ENCODE peak calls at places on chromosomes 3 and 15, in six cellular contexts. T is K562, B is HepG2, J is HCT116, E is GM12878, V is H1. X is an unnamed sample. For H3K4me1, the result is how much of the 10 kb centered on the place peaks cover.

GRCh38 chr15:81024265-81024875 is 23.6 kb downstream of the TLNRD1 start:
- DNase-seq in J (no peak), V (no peak), B (no peak), T (no peak), E (no peak), X (no peak)

GRCh38 chr15:101264011-101264410 is 12.2 kb upstream of the CHSY1 start:
- DNase-seq in B (no peak), T (no peak), E (peak), J (no peak), V (no peak), X (no peak)

GRCh38 chr3:169104541-169104940 is 559.0 kb downstream of the MECOM start:
- DNase-seq in V (no peak), J (peak), B (no peak), T (no peak), E (no peak), X (no peak)

GRCh38 chr3:46830801-46831200 is 32.4 kb downstream of the MYL3 start:
- DNase-seq in V (no peak), E (no peak), J (no peak), T (no peak), B (no peak), X (no peak)

GRCh38 chr3:53159415-53160135 is 1.4 kb upstream of the PRKCD start:
- DNase-seq in J (no peak), B (peak), T (no peak), V (no peak), E (no peak), X (no peak)

GRCh38 chr3:56796202-56796601 is 5.5 kb downstream of the ARHGEF3 start:
- DNase-seq in T (peak), E (no peak), V (no peak), B (no peak), J (no peak), X (no peak)

GRCh38 chr3:188431553-188431952 is 277.6 kb downstream of the LPP start:
- DNase-seq in T (no peak), E (no peak), J (no peak), B (no peak), V (no peak), X (no peak)

GRCh38 chr3:154851644-154852043 is 228.5 kb upstream of the MME start:
- DNase-seq in J (no peak), B (no peak), E (no peak), T (no peak), V (no peak), X (no peak)

GRCh38 chr15:65095747-65096104 is 19.2 kb downstream of the KBTBD13 start:
- DNase-seq in E (no peak), T (no peak), V (no peak), B (no peak), J (no peak), X (no peak)
- H3K4me1 ChIP-seq in E (under half), T (under half), V (under half), B (under half), J (under half), X (under half)

GRCh38 chr3:122697952-122698625 is 17.4 kb downstream of the PARP14 start:
- DNase-seq in B (no peak), T (no peak), J (no peak), V (no peak), E (peak), X (no peak)
- H3K4me3 ChIP-seq in B (no peak), T (no peak), J (no peak), V (no peak), E (peak), X (no peak)

GRCh38 chr3:134359121-134360010 is 14.9 kb downstream of the AMOTL2 start:
- DNase-seq in V (no peak), E (no peak), T (no peak), J (no peak), B (no peak), X (no peak)
- TF ChIP-seq ZNF274 in V (no peak), E (no peak), T (no peak), J (no peak), B (no peak), X (no peak)

GRCh38 chr15:52652286-52652685 is 26.9 kb downstream of the ATOSA start:
- DNase-seq in E (no peak), V (no peak), J (no peak), T (no peak), B (no peak), X (no peak)
- H3K4me1 ChIP-seq in E (under half), V (under half), J (under half), T (under half), B (under half), X (under half)

DNA sequence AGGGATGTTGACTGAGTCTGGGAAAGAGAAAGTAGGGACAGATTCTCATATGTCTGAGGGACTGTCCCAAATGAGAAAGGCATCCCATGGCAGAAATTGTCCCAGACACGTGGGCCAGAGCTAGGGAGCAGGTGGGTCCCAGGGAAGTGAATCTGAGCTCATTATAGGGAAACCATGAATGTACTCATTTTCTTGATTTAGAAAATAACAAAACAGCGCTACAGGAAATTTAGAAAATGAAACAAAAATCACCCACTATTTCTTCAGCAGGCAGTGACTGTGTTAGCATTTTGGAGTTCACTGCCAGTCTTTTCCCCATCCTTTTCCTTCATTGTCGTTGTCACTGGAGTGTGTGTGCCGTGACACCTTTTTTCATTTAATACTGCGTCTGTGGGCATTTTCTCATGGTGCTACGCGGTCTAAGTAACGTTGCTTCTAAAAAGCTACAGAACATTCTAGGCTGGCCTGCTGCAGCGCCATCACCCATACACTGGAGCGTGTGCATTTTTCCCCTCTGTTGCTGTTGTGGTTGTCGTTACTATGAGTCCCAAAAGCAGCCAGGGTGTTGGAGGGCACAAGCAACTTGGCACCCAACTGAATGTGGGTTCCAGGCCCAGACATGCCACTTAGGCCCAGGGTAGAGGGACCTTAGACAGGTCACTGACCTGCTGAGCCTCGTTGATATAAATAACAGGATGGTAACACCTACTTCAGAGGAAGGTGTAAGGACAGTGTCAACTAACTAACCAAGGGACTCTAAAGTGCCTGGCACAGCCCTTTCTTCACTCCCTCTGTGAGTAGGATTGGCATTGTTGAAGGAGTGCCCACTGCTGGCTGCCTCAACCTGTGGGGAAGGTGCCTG is 3.2 kb downstream of the CSK start:
- DNase-seq in T (no peak), V (no peak), J (no peak), B (no peak), E (no peak), X (no peak)
- H3K4me3 ChIP-seq in T (no peak), V (no peak), J (no peak), B (no peak), E (peak), X (no peak)

X was measured in NT2/D1.